ENCODE peak calls at places on chromosomes 13 and 19, in five cellular contexts. One of them, this sample, is unnamed.

GRCh38 chr13:100333141-100333540 is 244.2 kb downstream of the PCCA start:
- DNase-seq in HFF-Myc: peak
- DNase-seq in activated CD8-positive, alpha-beta T cell treated with anti-CD3 and anti-CD28 coated beads for 36 hours: no peak
- DNase-seq in CD8-positive, alpha-beta T cell: no peak
- DNase-seq in tibial artery: no peak
- DNase-seq in this sample: peak

GRCh38 chr19:49528211-49528771 is 488 bp downstream of the RCN3 start:
- DNase-seq in tibial artery: peak
- DNase-seq in activated CD8-positive, alpha-beta T cell treated with anti-CD3 and anti-CD28 coated beads for 36 hours: no peak
- DNase-seq in HFF-Myc: no peak
- DNase-seq in CD8-positive, alpha-beta T cell: no peak
- DNase-seq in this sample: no peak

GRCh38 chr19:19259741-19260140 is 13.4 kb downstream of the TM6SF2 start:
- DNase-seq in tibial artery: no peak
- DNase-seq in activated CD8-positive, alpha-beta T cell treated with anti-CD3 and anti-CD28 coated beads for 36 hours: no peak
- DNase-seq in CD8-positive, alpha-beta T cell: no peak
- DNase-seq in HFF-Myc: peak
- DNase-seq in this sample: no peak

GRCh38 chr19:5774921-5775320 is 9.6 kb downstream of the PRR22 start:
- DNase-seq in CD8-positive, alpha-beta T cell: no peak
- DNase-seq in HFF-Myc: no peak
- DNase-seq in tibial artery: no peak
- DNase-seq in activated CD8-positive, alpha-beta T cell treated with anti-CD3 and anti-CD28 coated beads for 36 hours: no peak
- DNase-seq in this sample: no peak

GRCh38 chr19:10518444-10519361 is 1.5 kb upstream of the S1PR5 start:
- DNase-seq in CD8-positive, alpha-beta T cell: no peak
- DNase-seq in HFF-Myc: no peak
- DNase-seq in tibial artery: no peak
- DNase-seq in activated CD8-positive, alpha-beta T cell treated with anti-CD3 and anti-CD28 coated beads for 36 hours: peak
- DNase-seq in this sample: no peak

GRCh38 chr13:77509221-77509620 is 26.3 kb upstream of the SCEL start:
- DNase-seq in tibial artery: no peak
- DNase-seq in HFF-Myc: no peak
- DNase-seq in activated CD8-positive, alpha-beta T cell treated with anti-CD3 and anti-CD28 coated beads for 36 hours: no peak
- DNase-seq in CD8-positive, alpha-beta T cell: no peak
- DNase-seq in this sample: no peak

GRCh38 chr19:31118292-31118925 is 230.8 kb downstream of the TSHZ3 start:
- DNase-seq in HFF-Myc: no peak
- DNase-seq in tibial artery: no peak
- DNase-seq in activated CD8-positive, alpha-beta T cell treated with anti-CD3 and anti-CD28 coated beads for 36 hours: no peak
- DNase-seq in CD8-positive, alpha-beta T cell: no peak
- DNase-seq in this sample: no peak

GRCh38 chr19:54271106-54271505 is 9.8 kb downstream of the LILRB2 start:
- DNase-seq in HFF-Myc: no peak
- DNase-seq in tibial artery: no peak
- DNase-seq in CD8-positive, alpha-beta T cell: no peak
- DNase-seq in activated CD8-positive, alpha-beta T cell treated with anti-CD3 and anti-CD28 coated beads for 36 hours: no peak
- DNase-seq in this sample: no peak

GRCh38 chr13:40179882-40180281 is 486.6 kb downstream of the FOXO1 start:
- DNase-seq in CD8-positive, alpha-beta T cell: no peak
- DNase-seq in tibial artery: no peak
- DNase-seq in activated CD8-positive, alpha-beta T cell treated with anti-CD3 and anti-CD28 coated beads for 36 hours: no peak
- DNase-seq in HFF-Myc: no peak
- DNase-seq in this sample: no peak

GRCh38 chr19:10615429-10616023 is 9.8 kb upstream of the SLC44A2 start:
- DNase-seq in HFF-Myc: no peak
- DNase-seq in activated CD8-positive, alpha-beta T cell treated with anti-CD3 and anti-CD28 coated beads for 36 hours: no peak
- DNase-seq in tibial artery: no peak
- DNase-seq in CD8-positive, alpha-beta T cell: no peak
- DNase-seq in this sample: no peak

GRCh38 chr19:7528522-7529245 is 6.3 kb downstream of the MCOLN1 start:
- DNase-seq in tibial artery: no peak
- DNase-seq in activated CD8-positive, alpha-beta T cell treated with anti-CD3 and anti-CD28 coated beads for 36 hours: no peak
- DNase-seq in CD8-positive, alpha-beta T cell: no peak
- DNase-seq in HFF-Myc: no peak
- DNase-seq in this sample: no peak

GRCh38 chr13:19959141-19959830 is 759 bp downstream of the ZMYM2 start:
- DNase-seq in activated CD8-positive, alpha-beta T cell treated with anti-CD3 and anti-CD28 coated beads for 36 hours: peak
- DNase-seq in HFF-Myc: no peak
- DNase-seq in tibial artery: peak
- DNase-seq in CD8-positive, alpha-beta T cell: peak
- DNase-seq in this sample: no peak

GRCh38 chr19:48674921-48675824 is 2.4 kb upstream of the NTN5 start:
- DNase-seq in tibial artery: peak
- DNase-seq in activated CD8-positive, alpha-beta T cell treated with anti-CD3 and anti-CD28 coated beads for 36 hours: peak
- DNase-seq in HFF-Myc: peak
- DNase-seq in CD8-positive, alpha-beta T cell: peak
- DNase-seq in this sample: peak

GRCh38 chr19:19539738-19540703 is 2.0 kb downstream of the CILP2 start:
- DNase-seq in CD8-positive, alpha-beta T cell: peak
- DNase-seq in activated CD8-positive, alpha-beta T cell treated with anti-CD3 and anti-CD28 coated beads for 36 hours: peak
- DNase-seq in HFF-Myc: no peak
- DNase-seq in tibial artery: no peak
- DNase-seq in this sample: no peak

GRCh38 chr13:20127563-20128458 is 33.0 kb downstream of the GJA3 start:
- DNase-seq in tibial artery: peak
- DNase-seq in CD8-positive, alpha-beta T cell: no peak
- DNase-seq in activated CD8-positive, alpha-beta T cell treated with anti-CD3 and anti-CD28 coated beads for 36 hours: peak
- DNase-seq in HFF-Myc: no peak
- DNase-seq in this sample: no peak

GRCh38 chr19:16273005-16273404 is 51.6 kb upstream of the KLF2 start:
- DNase-seq in HFF-Myc: no peak
- DNase-seq in activated CD8-positive, alpha-beta T cell treated with anti-CD3 and anti-CD28 coated beads for 36 hours: no peak
- DNase-seq in CD8-positive, alpha-beta T cell: no peak
- DNase-seq in tibial artery: no peak
- DNase-seq in this sample: no peak

GRCh38 chr13:113864303-113864890 is 521 bp upstream of the GAS6 start:
- DNase-seq in activated CD8-positive, alpha-beta T cell treated with anti-CD3 and anti-CD28 coated beads for 36 hours: no peak
- DNase-seq in HFF-Myc: no peak
- DNase-seq in tibial artery: peak
- DNase-seq in CD8-positive, alpha-beta T cell: no peak
- DNase-seq in this sample: no peak

GRCh38 chr19:35601971-35602370 is 10.6 kb upstream of the HAUS5 start:
- DNase-seq in CD8-positive, alpha-beta T cell: no peak
- DNase-seq in activated CD8-positive, alpha-beta T cell treated with anti-CD3 and anti-CD28 coated beads for 36 hours: no peak
- DNase-seq in tibial artery: no peak
- DNase-seq in HFF-Myc: no peak
- DNase-seq in this sample: no peak

GRCh38 chr19:44745386-44745831 is 3.1 kb upstream of the BCL3 start:
- DNase-seq in HFF-Myc: no peak
- DNase-seq in CD8-positive, alpha-beta T cell: no peak
- DNase-seq in tibial artery: peak
- DNase-seq in activated CD8-positive, alpha-beta T cell treated with anti-CD3 and anti-CD28 coated beads for 36 hours: no peak
- DNase-seq in this sample: no peak

GRCh38 chr19:19686580-19686979 is 17.9 kb downstream of the ZNF101 start:
- DNase-seq in tibial artery: no peak
- DNase-seq in activated CD8-positive, alpha-beta T cell treated with anti-CD3 and anti-CD28 coated beads for 36 hours: no peak
- DNase-seq in HFF-Myc: no peak
- DNase-seq in CD8-positive, alpha-beta T cell: no peak
- DNase-seq in this sample: no peak

GRCh38 chr19:9789066-9789465 is 20.5 kb upstream of the ZNF846 start:
- DNase-seq in CD8-positive, alpha-beta T cell: no peak
- DNase-seq in tibial artery: no peak
- DNase-seq in HFF-Myc: no peak
- DNase-seq in activated CD8-positive, alpha-beta T cell treated with anti-CD3 and anti-CD28 coated beads for 36 hours: no peak
- DNase-seq in this sample: no peak

GRCh38 chr19:18167975-18168645 is 5.5 kb upstream of the IFI30 start:
- DNase-seq in CD8-positive, alpha-beta T cell: peak
- DNase-seq in tibial artery: no peak
- DNase-seq in HFF-Myc: no peak
- DNase-seq in activated CD8-positive, alpha-beta T cell treated with anti-CD3 and anti-CD28 coated beads for 36 hours: peak
- DNase-seq in this sample: peak

GRCh38 chr19:16527971-16528521 is 14.2 kb downstream of the CHERP start:
- DNase-seq in HFF-Myc: no peak
- DNase-seq in activated CD8-positive, alpha-beta T cell treated with anti-CD3 and anti-CD28 coated beads for 36 hours: peak
- DNase-seq in tibial artery: no peak
- DNase-seq in CD8-positive, alpha-beta T cell: peak
- DNase-seq in this sample: no peak

GRCh38 chr13:63853816-63854215 is 2438.2 kb upstream of the PCDH20 start:
- DNase-seq in CD8-positive, alpha-beta T cell: no peak
- DNase-seq in HFF-Myc: no peak
- DNase-seq in activated CD8-positive, alpha-beta T cell treated with anti-CD3 and anti-CD28 coated beads for 36 hours: no peak
- DNase-seq in tibial artery: no peak
- DNase-seq in this sample: no peak

DNA sequence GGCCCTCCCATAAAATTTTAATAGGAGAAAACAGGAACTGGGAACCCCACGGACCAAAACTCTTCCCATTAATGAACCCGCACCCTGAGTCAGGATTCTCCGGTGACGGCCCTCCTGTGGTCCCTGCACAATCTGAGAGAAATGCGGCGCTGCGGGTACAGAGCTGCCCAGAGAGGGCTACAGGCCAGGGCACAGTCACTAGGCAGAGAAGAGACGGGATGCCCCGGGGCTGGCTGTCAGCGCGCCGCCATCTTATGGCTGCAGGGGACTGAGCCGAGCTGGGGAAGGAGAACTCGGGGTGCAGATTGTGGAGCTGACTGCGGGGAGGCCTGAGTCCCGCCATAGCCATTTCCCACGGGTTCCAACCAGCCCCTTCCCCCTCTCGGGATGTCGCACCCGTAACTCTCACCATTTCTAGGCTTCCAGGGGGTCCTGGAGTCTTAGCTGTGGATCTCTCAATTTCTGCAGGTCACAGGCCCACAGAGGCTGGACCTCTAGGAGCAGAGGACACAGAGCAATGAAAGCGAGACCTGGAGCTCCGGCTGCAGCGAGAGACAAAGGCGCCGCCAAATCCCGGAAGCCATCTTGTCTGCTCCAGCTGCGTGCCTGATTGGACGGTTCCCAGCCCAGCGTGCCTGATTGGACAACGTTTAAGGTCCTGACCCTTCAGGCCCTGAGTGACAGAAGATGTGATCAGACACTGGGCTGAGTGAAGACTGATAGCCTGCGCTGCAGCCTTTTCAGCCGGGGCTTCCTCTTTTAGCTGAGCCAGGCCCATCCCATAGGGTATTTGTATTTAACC is at the start of gene ZNF675:
- DNase-seq in HFF-Myc: peak
- DNase-seq in tibial artery: peak
- DNase-seq in CD8-positive, alpha-beta T cell: peak
- DNase-seq in activated CD8-positive, alpha-beta T cell treated with anti-CD3 and anti-CD28 coated beads for 36 hours: peak
- DNase-seq in this sample: no peak
- TF ChIP-seq CTCF in HFF-Myc: no peak
- TF ChIP-seq CTCF in tibial artery: peak
- TF ChIP-seq CTCF in CD8-positive, alpha-beta T cell: no peak
- TF ChIP-seq CTCF in activated CD8-positive, alpha-beta T cell treated with anti-CD3 and anti-CD28 coated beads for 36 hours: no peak
- TF ChIP-seq CTCF in this sample: no peak

GRCh38 chr19:27971869-27972268 is 1241.1 kb downstream of the UQCRFS1 start:
- DNase-seq in HFF-Myc: no peak
- DNase-seq in CD8-positive, alpha-beta T cell: no peak
- DNase-seq in tibial artery: no peak
- DNase-seq in activated CD8-positive, alpha-beta T cell treated with anti-CD3 and anti-CD28 coated beads for 36 hours: no peak
- DNase-seq in this sample: no peak

GRCh38 chr19:27975419-27976005 is 1237.4 kb downstream of the UQCRFS1 start:
- DNase-seq in activated CD8-positive, alpha-beta T cell treated with anti-CD3 and anti-CD28 coated beads for 36 hours: no peak
- DNase-seq in tibial artery: no peak
- DNase-seq in CD8-positive, alpha-beta T cell: no peak
- DNase-seq in HFF-Myc: no peak
- DNase-seq in this sample: no peak

GRCh38 chr19:27971071-27971470 is 1241.9 kb downstream of the UQCRFS1 start:
- DNase-seq in tibial artery: no peak
- DNase-seq in activated CD8-positive, alpha-beta T cell treated with anti-CD3 and anti-CD28 coated beads for 36 hours: no peak
- DNase-seq in CD8-positive, alpha-beta T cell: no peak
- DNase-seq in HFF-Myc: no peak
- DNase-seq in this sample: no peak

GRCh38 chr19:27972291-27973040 is 1240.5 kb downstream of the UQCRFS1 start:
- DNase-seq in tibial artery: no peak
- DNase-seq in HFF-Myc: no peak
- DNase-seq in activated CD8-positive, alpha-beta T cell treated with anti-CD3 and anti-CD28 coated beads for 36 hours: no peak
- DNase-seq in CD8-positive, alpha-beta T cell: no peak
- DNase-seq in this sample: no peak

GRCh38 chr19:27974082-27974513 is 1238.9 kb downstream of the UQCRFS1 start:
- DNase-seq in HFF-Myc: no peak
- DNase-seq in activated CD8-positive, alpha-beta T cell treated with anti-CD3 and anti-CD28 coated beads for 36 hours: peak
- DNase-seq in CD8-positive, alpha-beta T cell: no peak
- DNase-seq in tibial artery: no peak
- DNase-seq in this sample: no peak
- TF ChIP-seq CTCF in HFF-Myc: peak
- TF ChIP-seq CTCF in activated CD8-positive, alpha-beta T cell treated with anti-CD3 and anti-CD28 coated beads for 36 hours: peak
- TF ChIP-seq CTCF in CD8-positive, alpha-beta T cell: no peak
- TF ChIP-seq CTCF in tibial artery: no peak
- TF ChIP-seq CTCF in this sample: peak

DNA sequence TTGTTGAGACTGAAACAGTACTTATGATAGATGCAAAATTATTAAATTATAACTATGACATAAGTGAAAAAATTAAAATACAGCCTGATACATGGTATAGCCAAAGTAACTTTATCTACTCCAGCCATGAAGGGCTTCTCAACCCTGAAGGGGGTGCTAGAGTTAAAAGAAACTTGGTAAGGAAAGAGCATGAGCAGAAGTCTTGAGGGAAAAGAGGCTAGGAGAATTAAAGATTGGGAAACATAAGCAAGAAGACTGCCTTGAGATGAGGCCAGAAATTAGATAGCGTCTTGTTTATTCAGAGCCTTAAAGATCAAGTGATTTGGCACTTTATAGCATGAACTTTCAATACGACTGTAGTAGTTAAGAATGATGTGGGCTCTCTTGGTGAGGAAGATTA is 385.5 kb upstream of the PRR20A start:
- DNase-seq in HFF-Myc: no peak
- DNase-seq in activated CD8-positive, alpha-beta T cell treated with anti-CD3 and anti-CD28 coated beads for 36 hours: no peak
- DNase-seq in tibial artery: no peak
- DNase-seq in CD8-positive, alpha-beta T cell: no peak
- DNase-seq in this sample: no peak
- TF ChIP-seq CTCF in HFF-Myc: no peak
- TF ChIP-seq CTCF in activated CD8-positive, alpha-beta T cell treated with anti-CD3 and anti-CD28 coated beads for 36 hours: no peak
- TF ChIP-seq CTCF in tibial artery: no peak
- TF ChIP-seq CTCF in CD8-positive, alpha-beta T cell: no peak
- TF ChIP-seq CTCF in this sample: peak

GRCh38 chr13:45715351-45715750 is 13.2 kb downstream of the CBY2 start:
- DNase-seq in activated CD8-positive, alpha-beta T cell treated with anti-CD3 and anti-CD28 coated beads for 36 hours: no peak
- DNase-seq in CD8-positive, alpha-beta T cell: no peak
- DNase-seq in tibial artery: no peak
- DNase-seq in HFF-Myc: no peak
- DNase-seq in this sample: no peak

GRCh38 chr13:45718992-45719391 is 16.9 kb downstream of the CBY2 start:
- DNase-seq in CD8-positive, alpha-beta T cell: no peak
- DNase-seq in HFF-Myc: no peak
- DNase-seq in tibial artery: no peak
- DNase-seq in activated CD8-positive, alpha-beta T cell treated with anti-CD3 and anti-CD28 coated beads for 36 hours: no peak
- DNase-seq in this sample: no peak

GRCh38 chr13:45717324-45717723 is 15.2 kb downstream of the CBY2 start:
- DNase-seq in activated CD8-positive, alpha-beta T cell treated with anti-CD3 and anti-CD28 coated beads for 36 hours: no peak
- DNase-seq in tibial artery: no peak
- DNase-seq in CD8-positive, alpha-beta T cell: no peak
- DNase-seq in HFF-Myc: no peak
- DNase-seq in this sample: no peak

GRCh38 chr13:45721203-45721731 is 19.1 kb downstream of the CBY2 start:
- DNase-seq in tibial artery: no peak
- DNase-seq in activated CD8-positive, alpha-beta T cell treated with anti-CD3 and anti-CD28 coated beads for 36 hours: no peak
- DNase-seq in HFF-Myc: no peak
- DNase-seq in CD8-positive, alpha-beta T cell: no peak
- DNase-seq in this sample: no peak

DNA sequence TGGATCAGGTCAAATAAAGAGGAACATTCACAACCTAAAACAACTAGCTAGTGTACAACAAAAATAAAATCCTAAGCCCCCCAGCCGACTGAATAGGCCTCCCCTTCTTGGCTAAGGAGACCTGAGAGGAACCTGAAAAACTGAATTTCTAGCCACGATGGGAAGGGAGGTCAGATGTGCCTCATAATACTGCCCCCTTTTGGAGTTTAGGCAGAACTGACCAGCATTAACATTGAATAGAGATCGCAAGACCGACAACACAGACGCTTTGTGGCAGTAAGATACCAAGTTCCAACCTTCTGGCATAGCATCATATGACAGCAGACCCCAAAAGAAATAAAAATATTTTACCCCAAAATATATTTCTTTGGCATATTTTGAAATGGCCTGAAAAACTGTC is 15.9 kb downstream of the CBY2 start:
- DNase-seq in HFF-Myc: no peak
- DNase-seq in CD8-positive, alpha-beta T cell: no peak
- DNase-seq in tibial artery: no peak
- DNase-seq in activated CD8-positive, alpha-beta T cell treated with anti-CD3 and anti-CD28 coated beads for 36 hours: no peak
- DNase-seq in this sample: no peak
- TF ChIP-seq CTCF in HFF-Myc: peak
- TF ChIP-seq CTCF in CD8-positive, alpha-beta T cell: peak
- TF ChIP-seq CTCF in tibial artery: no peak
- TF ChIP-seq CTCF in activated CD8-positive, alpha-beta T cell treated with anti-CD3 and anti-CD28 coated beads for 36 hours: peak
- TF ChIP-seq CTCF in this sample: peak